ENCODE peak calls at places on chromosome 1, in nine cellular contexts. T is OCI-LY7; O is HAP-1; D is GM12865; J is H1; H is tibial artery; F is CD4-positive, alpha-beta memory T cell; V is aorta; P is foreskin fibroblast. I is an unnamed sample.

GRCh38 chr1:236142358-236143103 is at the start of gene GPR137B:
- DNase-seq in D (peak; percentile 72), P (peak; percentile 50), O (peak; percentile 43), F (peak; percentile 57), J (peak; percentile 65), H (no peak), V (peak; percentile 79), T (peak; percentile 63), I (no peak)

GRCh38 chr1:170085089-170085488 is 10.6 kb upstream of the KIFAP3 start:
- DNase-seq in O (no peak), J (no peak), H (no peak), V (no peak), F (no peak), D (no peak), T (no peak), P (no peak), I (no peak)

GRCh38 chr1:6596886-6597776 is 5.5 kb downstream of the KLHL21 start:
- DNase-seq in T (no peak), V (no peak), F (no peak), H (no peak), D (no peak), P (no peak), J (no peak), O (no peak), I (no peak)

GRCh38 chr1:76764638-76765572 is 102.4 kb upstream of the ST6GALNAC5 start:
- DNase-seq in H (no peak), V (no peak), P (no peak), J (no peak), O (no peak), D (no peak), F (no peak), T (no peak), I (peak; percentile 45)

GRCh38 chr1:26826261-26827201 is at the start of gene ZDHHC18:
- DNase-seq in P (peak; percentile 50), D (peak; percentile 77), O (peak; percentile 45), F (peak; percentile 78), V (peak; percentile 91), J (peak; percentile 86), T (peak; percentile 78), H (peak; percentile 77), I (peak; percentile 55)

GRCh38 chr1:153921803-153922075 is 1.0 kb downstream of the GATAD2B start:
- DNase-seq in H (no peak), T (peak; percentile 32), F (no peak), V (no peak), O (no peak), J (no peak), D (no peak), P (no peak), I (no peak)

GRCh38 chr1:90502696-90503095 is 214.4 kb downstream of the BARHL2 start:
- DNase-seq in F (no peak), O (no peak), T (no peak), J (no peak), V (no peak), D (no peak), P (no peak), H (no peak), I (no peak)

GRCh38 chr1:152448095-152448494 is 34.0 kb upstream of the CRNN start:
- DNase-seq in J (no peak), V (no peak), T (no peak), O (no peak), F (no peak), P (no peak), D (no peak), H (no peak), I (no peak)

GRCh38 chr1:9004031-9004730 is 22.0 kb downstream of the SLC2A7 start:
- DNase-seq in J (no peak), D (no peak), O (no peak), V (no peak), T (no peak), F (no peak), H (no peak), P (no peak), I (no peak)

DNA sequence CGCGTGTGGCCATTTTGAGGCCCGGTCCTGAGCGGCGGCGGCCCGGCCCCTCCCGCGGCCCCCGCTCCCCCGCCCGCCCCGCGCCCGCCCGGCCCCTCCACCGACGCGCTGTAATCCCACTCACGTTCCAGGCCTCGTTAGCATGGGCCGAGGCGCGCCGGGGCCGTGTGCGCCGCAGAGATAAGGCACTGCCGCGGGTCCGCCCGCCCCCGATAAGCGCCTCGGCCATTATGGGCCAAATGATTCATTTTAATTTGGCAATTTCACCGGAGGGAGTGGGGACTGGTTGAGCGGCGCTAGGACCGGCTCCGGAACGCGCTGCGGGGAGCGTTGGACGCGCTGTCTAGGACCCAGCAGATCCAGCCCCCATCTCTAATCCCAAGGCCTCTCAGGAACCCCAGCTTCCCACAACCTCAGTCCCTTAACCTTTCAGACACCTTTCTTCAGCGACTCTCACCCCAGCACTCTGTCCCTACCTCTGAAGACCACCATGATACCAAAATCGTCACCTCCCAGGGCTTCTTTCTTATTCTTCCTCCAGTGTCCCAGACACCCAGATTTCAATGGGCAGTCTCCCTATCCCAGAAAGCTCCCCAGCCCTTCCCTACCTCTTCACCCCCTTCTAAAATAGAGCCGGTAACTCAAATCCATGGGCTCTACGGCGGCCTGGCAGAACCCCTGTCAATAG is at the start of gene TAL1:
- DNase-seq in T (no peak), D (no peak), H (no peak), F (no peak), J (peak; percentile 66), P (no peak), V (no peak), O (no peak), I (no peak)
- H3K4me3 ChIP-seq in T (no peak within 1 kb of the TSS), D (no peak within 1 kb of the TSS), H (peak within 1 kb of the TSS; percentile 28), F (peak within 1 kb of the TSS; percentile 56), J (peak within 1 kb of the TSS; percentile 31), P (no peak within 1 kb of the TSS), V (no peak within 1 kb of the TSS), O (peak within 1 kb of the TSS; percentile 37), I (peak within 1 kb of the TSS; percentile 74)

GRCh38 chr1:156492013-156492590 is 8.5 kb downstream of the MEF2D start:
- DNase-seq in P (no peak), F (no peak), V (no peak), D (peak; percentile 72), T (peak; percentile 89), H (no peak), O (no peak), J (no peak), I (no peak)
- H3K4me3 ChIP-seq in P (no peak overlapping the region), F (no peak overlapping the region), V (no peak overlapping the region), D (peak overlapping the region; percentile 79), T (peak overlapping the region; percentile 98), H (no peak overlapping the region), O (no peak overlapping the region), J (no peak overlapping the region), I (no peak overlapping the region)

GRCh38 chr1:31575373-31576140 is 758 bp upstream of the TINAGL1 start:
- DNase-seq in T (no peak), F (no peak), J (peak; percentile 57), O (no peak), P (no peak), V (no peak), D (no peak), H (no peak), I (peak; percentile 83)
- H3K4me3 ChIP-seq in T (no peak overlapping the region), F (no peak overlapping the region), J (no peak overlapping the region), O (no peak overlapping the region), P (no peak overlapping the region), V (no peak overlapping the region), D (no peak overlapping the region), H (peak overlapping the region; percentile 72), I (no peak overlapping the region)

GRCh38 chr1:167629681-167630567 is at the start of gene RCSD1:
- DNase-seq in D (peak; percentile 88), P (no peak), F (peak; percentile 44), O (no peak), V (peak; percentile 81), J (peak; percentile 68), T (peak; percentile 76), H (no peak), I (no peak)

GRCh38 chr1:167628754-167629515 is 1.1 kb upstream of the RCSD1 start:
- DNase-seq in O (no peak), P (no peak), J (no peak), V (no peak), T (peak; percentile 46), H (no peak), D (peak; percentile 44), F (no peak), I (no peak)

GRCh38 chr1:167627615-167627864 is 2.5 kb upstream of the RCSD1 start:
- DNase-seq in H (no peak), P (no peak), F (no peak), V (no peak), J (no peak), T (peak; percentile 65), O (no peak), D (peak; percentile 71), I (no peak)

GRCh38 chr1:167630568-167631385 is 745 bp downstream of the RCSD1 start:
- DNase-seq in J (no peak), D (peak; percentile 83), V (no peak), T (peak; percentile 42), P (no peak), F (peak; percentile 58), O (no peak), H (no peak), I (no peak)

GRCh38 chr1:167627865-167628641 is 2.0 kb upstream of the RCSD1 start:
- DNase-seq in T (peak; percentile 96), V (no peak), O (no peak), P (no peak), H (no peak), J (no peak), F (peak; percentile 86), D (peak; percentile 95), I (no peak)
- H3K4me3 ChIP-seq in T (peak overlapping the region; percentile 93), V (no peak overlapping the region), O (no peak overlapping the region), P (no peak overlapping the region), H (no peak overlapping the region), J (no peak overlapping the region), F (peak overlapping the region; percentile 82), D (peak overlapping the region; percentile 88), I (no peak overlapping the region)

GRCh38 chr1:200306954-200307754 is 102.7 kb downstream of the ZNF281 start:
- DNase-seq in J (no peak), T (peak; percentile 64), F (peak; percentile 43), D (peak; percentile 57), O (peak; percentile 61), H (no peak), V (no peak), P (no peak), I (no peak)
- H3K4me3 ChIP-seq in J (no peak overlapping the region), T (peak overlapping the region; percentile 38), F (no peak overlapping the region), D (no peak overlapping the region), O (no peak overlapping the region), H (no peak overlapping the region), V (no peak overlapping the region), P (no peak overlapping the region), I (no peak overlapping the region)

GRCh38 chr1:107803579-107803978 is 161.4 kb downstream of the VAV3 start:
- DNase-seq in P (no peak), V (no peak), O (no peak), F (no peak), D (no peak), J (no peak), H (no peak), T (no peak), I (no peak)
- H3K4me3 ChIP-seq in P (no peak overlapping the region), V (no peak overlapping the region), O (no peak overlapping the region), F (no peak overlapping the region), D (no peak overlapping the region), J (no peak overlapping the region), H (no peak overlapping the region), T (peak overlapping the region; percentile 46), I (no peak overlapping the region)

GRCh38 chr1:46800742-46801141 is 1.9 kb downstream of the CYP4B1 start:
- DNase-seq in T (no peak), V (no peak), F (no peak), P (no peak), D (no peak), H (no peak), J (no peak), O (no peak), I (peak; percentile 25)
- H3K4me3 ChIP-seq in T (no peak overlapping the region), V (no peak overlapping the region), F (no peak overlapping the region), P (no peak overlapping the region), D (no peak overlapping the region), H (peak overlapping the region; percentile 35), J (no peak overlapping the region), O (no peak overlapping the region), I (no peak overlapping the region)